ENCODE peak calls at places on chromosomes 16 and 17, in four cellular contexts. G is HFFc6; V is RWPE1; K is CD8-positive, alpha-beta T cell. D is an unnamed sample.

GRCh38 chr17:53649201-53649600 is 173.5 kb upstream of the KIF2B start:
- DNase-seq in G (no peak), V (no peak), K (no peak), D (no peak)

GRCh38 chr17:82772026-82772425 is 20.2 kb downstream of the TBCD start:
- DNase-seq in G (peak), V (peak), K (no peak), D (peak)

GRCh38 chr17:81219476-81220180 is 3.1 kb downstream of the CEP131 start:
- DNase-seq in G (no peak), V (no peak), K (no peak), D (no peak)

GRCh38 chr17:60586288-60586974 is 13.6 kb upstream of the PPM1D start:
- DNase-seq in G (no peak), V (no peak), K (no peak), D (no peak)

GRCh38 chr17:17472333-17472920 is 4.4 kb upstream of the MED9 start:
- DNase-seq in G (no peak), V (no peak), K (no peak), D (no peak)

GRCh38 chr16:70770968-70771552 is 29.9 kb downstream of the VAC14 start:
- DNase-seq in G (peak), V (peak), K (peak), D (peak)

GRCh38 chr17:30291571-30292489 is at the start of gene BLMH:
- DNase-seq in G (peak), V (peak), K (peak), D (peak)

GRCh38 chr16:85735946-85736345 is 14.9 kb downstream of the C16orf74 start:
- DNase-seq in G (no peak), V (no peak), K (no peak), D (no peak)

GRCh38 chr17:38604479-38605229 is 1.1 kb downstream of the SRCIN1 start:
- DNase-seq in G (no peak), V (no peak), K (no peak), D (peak)

GRCh38 chr17:75129576-75129975 is 2.0 kb downstream of the NT5C start:
- DNase-seq in G (no peak), V (no peak), K (no peak), D (no peak)

GRCh38 chr16:88762941-88763340 is 22.1 kb downstream of the PIEZO1 start:
- DNase-seq in G (no peak), V (no peak), K (no peak), D (no peak)

GRCh38 chr16:24999088-24999670 is 16.0 kb downstream of the ARHGAP17 start:
- DNase-seq in G (no peak), V (no peak), K (no peak), D (no peak)

GRCh38 chr17:78192616-78193015 is 5.5 kb downstream of the AFMID start:
- DNase-seq in G (no peak), V (no peak), K (no peak), D (no peak)

GRCh38 chr17:9071016-9071415 is 49.7 kb downstream of the NTN1 start:
- DNase-seq in G (no peak), V (no peak), K (no peak), D (no peak)

GRCh38 chr17:74055508-74056160 is 147.8 kb upstream of the RPL38 start:
- DNase-seq in G (no peak), V (no peak), K (no peak), D (no peak)

GRCh38 chr17:40937384-40937819 is at the start of gene KRT23:
- DNase-seq in G (no peak), V (no peak), K (no peak), D (peak)

GRCh38 chr17:51372345-51373004 is 112.1 kb downstream of the UTP18 start:
- DNase-seq in G (peak), V (peak), K (no peak), D (peak)

GRCh38 chr17:82830249-82830661 is 9.6 kb downstream of the ZNF750 start:
- DNase-seq in G (no peak), V (no peak), K (no peak), D (no peak)

GRCh38 chr17:61064087-61064951 is 335.3 kb upstream of the TBX2 start:
- DNase-seq in G (no peak), V (no peak), K (no peak), D (no peak)

GRCh38 chr17:57735707-57736106 is 9.4 kb downstream of the CCDC182 start:
- DNase-seq in G (no peak), V (peak), K (no peak), D (peak)

GRCh38 chr17:20266806-20267458 is 200.4 kb downstream of the LGALS9B start:
- DNase-seq in G (no peak), V (peak), K (no peak), D (no peak)

GRCh38 chr17:81025065-81025751 is 9.7 kb upstream of the BAIAP2 start:
- DNase-seq in G (no peak), V (no peak), K (no peak), D (no peak)

GRCh38 chr17:8588877-8589276 is 41.6 kb downstream of the MYH10 start:
- DNase-seq in G (no peak), V (no peak), K (no peak), D (no peak)

GRCh38 chr17:55770220-55770870 is 19.5 kb downstream of the PCTP start:
- DNase-seq in G (peak), V (peak), K (no peak), D (no peak)

GRCh38 chr16:35631261-35631945 is 2172.0 kb downstream of the TP53TG3F start:
- DNase-seq in G (no peak), V (no peak), K (no peak), D (no peak)

GRCh38 chr16:14325921-14326401 is 254.8 kb downstream of the MRTFB start:
- DNase-seq in G (no peak), V (no peak), K (no peak), D (no peak)

GRCh38 chr16:87550510-87550961 is 51.8 kb upstream of the JPH3 start:
- DNase-seq in G (no peak), V (peak), K (peak), D (peak)

GRCh38 chr16:75048051-75048450 is 49.2 kb downstream of the ZNRF1 start:
- DNase-seq in G (no peak), V (no peak), K (no peak), D (no peak)

GRCh38 chr17:40062347-40063033 is at the start of gene THRA:
- DNase-seq in G (no peak), V (peak), K (peak), D (peak)

GRCh38 chr16:49986351-49987124 is 38.5 kb upstream of the CNEP1R1 start:
- DNase-seq in G (no peak), V (no peak), K (no peak), D (peak)

GRCh38 chr16:75732871-75733270 is 6.6 kb upstream of the CPHXL start:
- DNase-seq in G (no peak), V (no peak), K (no peak), D (no peak)

GRCh38 chr17:69331746-69332145 is 4.8 kb upstream of the ABCA5 start:
- DNase-seq in G (no peak), V (no peak), K (no peak), D (no peak)

GRCh38 chr17:49341356-49341755 is 20.7 kb downstream of the ZNF652 start:
- DNase-seq in G (no peak), V (no peak), K (no peak), D (no peak)
- TF ChIP-seq CTCF in G (no peak), V (no peak), K (no peak), D (no peak)

GRCh38 chr16:54937673-54938350 is 7.1 kb downstream of the IRX5 start:
- DNase-seq in G (no peak), V (no peak), K (no peak), D (no peak)

GRCh38 chr16:54935411-54936085 is 4.9 kb downstream of the IRX5 start:
- DNase-seq in G (no peak), V (no peak), K (no peak), D (no peak)

GRCh38 chr16:54938351-54939346 is 8.0 kb downstream of the IRX5 start:
- DNase-seq in G (no peak), V (no peak), K (no peak), D (no peak)

GRCh38 chr16:54936086-54936978 is 5.7 kb downstream of the IRX5 start:
- DNase-seq in G (peak), V (no peak), K (no peak), D (no peak)

DNA sequence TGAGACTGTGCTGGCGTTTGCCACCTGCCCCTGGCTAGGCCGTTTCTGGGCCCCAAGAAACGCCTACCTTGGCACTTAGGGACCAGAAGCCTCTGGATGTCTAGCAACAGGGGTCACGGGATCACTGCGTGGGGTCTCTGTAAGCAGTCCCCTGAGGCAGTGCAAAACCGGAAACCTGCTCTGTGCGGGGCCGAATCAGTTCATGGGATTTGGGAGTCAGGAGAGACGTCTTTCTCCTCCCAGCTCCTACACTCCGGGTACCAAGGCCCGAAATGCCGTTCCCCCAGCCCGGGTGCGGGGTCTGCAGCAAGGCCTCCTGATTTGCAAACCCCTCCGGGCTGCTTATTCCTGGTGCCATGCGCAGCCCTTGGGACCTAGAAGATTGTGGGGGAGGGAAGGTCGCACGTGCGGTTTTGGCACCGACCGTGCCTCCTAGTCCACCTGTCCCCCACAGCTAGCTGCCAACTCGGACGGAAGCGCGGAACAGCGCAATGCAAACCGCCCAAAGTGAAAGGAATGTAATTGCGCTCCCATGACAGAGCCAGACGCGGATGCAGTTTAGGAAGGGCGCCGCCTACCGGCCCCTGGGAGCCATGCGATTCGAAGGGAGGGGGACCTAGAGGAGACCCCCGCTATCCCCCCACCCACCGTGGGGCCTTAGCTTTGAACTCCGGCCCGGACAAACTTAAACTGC is 6.5 kb downstream of the IRX5 start:
- DNase-seq in G (peak), V (no peak), K (no peak), D (no peak)
- TF ChIP-seq CTCF in G (peak), V (peak), K (no peak), D (no peak)

GRCh38 chr17:48542956-48543853 is 1.7 kb downstream of the HOXB2 start:
- DNase-seq in G (no peak), V (no peak), K (peak), D (peak)
- TF ChIP-seq CTCF in G (no peak), V (peak), K (no peak), D (no peak)

GRCh38 chr17:2336215-2337151 is at the start of gene TSR1:
- DNase-seq in G (peak), V (peak), K (peak), D (peak)
- TF ChIP-seq CTCF in G (peak), V (peak), K (peak), D (no peak)

DNA sequence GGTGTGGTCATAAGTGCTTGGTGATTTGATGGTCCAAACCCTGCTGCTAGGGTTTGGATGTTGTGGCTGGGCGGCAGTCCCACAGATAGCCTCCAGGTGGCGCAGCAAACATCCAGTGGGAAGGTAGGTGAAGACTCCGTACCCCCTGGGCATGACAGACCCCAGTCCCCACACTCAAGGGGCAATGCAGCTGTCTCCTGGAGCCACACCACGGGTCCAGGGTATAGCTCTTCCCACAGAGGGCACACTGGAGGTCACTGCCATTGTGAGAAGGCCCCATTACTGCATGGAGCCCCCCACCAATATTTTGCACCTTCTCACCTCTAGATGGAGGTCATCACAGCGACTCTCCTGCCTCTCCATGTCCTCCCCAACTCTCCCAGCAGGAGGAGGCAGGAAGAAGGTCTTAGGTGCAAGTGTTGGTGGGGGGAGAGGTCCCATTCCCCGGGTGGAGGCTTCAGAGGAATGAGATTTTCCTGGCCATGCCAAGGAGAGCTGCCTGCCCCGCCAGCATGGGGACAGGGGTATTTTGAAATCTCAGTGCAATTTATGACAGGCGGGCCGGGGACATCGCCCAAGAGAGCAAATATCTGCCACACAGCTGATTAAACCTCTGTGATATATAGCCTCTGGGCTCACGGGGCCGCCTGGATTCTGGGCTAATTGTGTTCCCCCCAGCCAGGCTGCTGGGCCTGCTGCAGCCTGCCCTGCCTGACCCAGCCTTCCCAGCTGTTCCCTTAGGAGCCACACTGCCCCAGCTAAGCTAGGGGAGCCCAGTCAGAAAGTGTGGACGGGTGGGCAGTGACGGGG is 17.2 kb upstream of the C17orf113 start:
- DNase-seq in G (peak), V (peak), K (peak), D (peak)
- TF ChIP-seq CTCF in G (peak), V (peak), K (peak), D (peak)

DNA sequence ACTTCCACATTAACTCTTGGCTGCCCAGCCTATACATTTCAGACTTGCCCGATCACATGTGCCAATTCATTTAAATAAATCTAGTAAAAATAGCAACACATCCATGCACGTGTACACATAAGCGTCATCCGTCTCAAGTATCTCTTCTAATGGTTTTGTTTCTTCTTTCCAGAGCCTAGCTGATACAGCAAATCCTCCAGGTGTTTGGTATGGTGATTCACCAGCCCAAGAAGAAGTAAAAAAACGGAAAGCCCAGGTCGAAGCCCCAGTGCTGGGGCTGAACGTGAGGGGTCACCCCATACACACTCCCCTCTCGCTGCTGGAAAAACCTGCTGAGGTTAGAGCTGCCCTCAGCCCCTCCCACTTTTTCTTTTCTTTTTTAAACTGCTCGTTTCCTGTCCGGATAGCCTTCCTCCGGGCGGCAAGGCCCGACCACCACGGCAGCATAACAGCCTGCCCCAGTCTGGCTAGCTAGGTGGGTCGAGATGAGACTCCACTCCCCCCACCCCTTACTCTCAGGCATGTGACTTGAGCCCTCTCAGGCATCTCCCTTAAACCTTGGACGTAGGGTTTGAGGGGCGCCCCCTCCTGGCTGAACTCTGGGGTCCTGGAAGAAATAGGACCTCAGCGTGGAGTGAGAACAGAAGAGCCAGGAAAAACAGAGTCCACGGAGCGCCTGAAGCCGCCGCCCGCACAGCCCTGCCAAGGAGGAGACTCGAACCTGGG is 13.9 kb upstream of the OR1F1 start:
- DNase-seq in G (no peak), V (no peak), K (no peak), D (peak)
- TF ChIP-seq CTCF in G (peak), V (no peak), K (no peak), D (peak)

GRCh38 chr17:50078430-50078829 is 16.7 kb upstream of the PDK2 start:
- DNase-seq in G (no peak), V (no peak), K (no peak), D (no peak)

GRCh38 chr17:50081757-50082156 is 13.4 kb upstream of the PDK2 start:
- DNase-seq in G (no peak), V (no peak), K (no peak), D (no peak)

GRCh38 chr17:50080096-50080480 is 15.1 kb upstream of the PDK2 start:
- DNase-seq in G (no peak), V (no peak), K (no peak), D (no peak)

GRCh38 chr17:50080827-50081226 is 14.3 kb upstream of the PDK2 start:
- DNase-seq in G (no peak), V (no peak), K (no peak), D (no peak)

GRCh38 chr17:50079334-50080095 is 15.6 kb upstream of the PDK2 start:
- DNase-seq in G (peak), V (no peak), K (no peak), D (peak)
- TF ChIP-seq CTCF in G (peak), V (peak), K (no peak), D (peak)

GRCh38 chr16:53692146-53692545 is 11.5 kb downstream of the RPGRIP1L start:
- DNase-seq in G (no peak), V (no peak), K (no peak), D (no peak)
- TF ChIP-seq CTCF in G (no peak), V (peak), K (no peak), D (no peak)

DNA sequence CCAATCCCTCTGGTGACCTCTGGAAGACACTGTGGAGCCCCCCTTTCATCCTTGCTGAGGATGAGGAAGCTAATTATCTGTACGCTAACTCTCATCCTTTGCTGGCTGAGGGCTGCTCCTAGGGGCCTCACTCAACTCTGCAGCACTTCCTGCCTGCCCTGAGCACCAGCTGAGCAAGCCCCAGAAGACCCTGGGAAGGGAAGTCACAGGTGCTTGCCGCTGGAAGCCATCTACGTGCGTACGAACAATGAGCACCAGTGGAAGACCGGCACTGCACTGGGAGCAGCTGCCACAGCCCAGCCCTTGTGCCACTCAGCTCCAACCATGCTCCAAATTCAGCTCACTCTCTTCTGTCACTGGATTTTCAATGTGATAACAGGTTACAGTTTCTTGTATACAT is 145.7 kb upstream of the CDH5 start:
- DNase-seq in G (no peak), V (no peak), K (no peak), D (no peak)
- TF ChIP-seq CTCF in G (no peak), V (no peak), K (no peak), D (no peak)

GRCh38 chr17:4593021-4593797 is 8.9 kb downstream of the SMTNL2 start:
- DNase-seq in G (no peak), V (no peak), K (no peak), D (no peak)

GRCh38 chr17:4591529-4591928 is 7.2 kb downstream of the SMTNL2 start:
- DNase-seq in G (peak), V (peak), K (no peak), D (no peak)

GRCh38 chr17:4592240-4593005 is 8.1 kb downstream of the SMTNL2 start:
- DNase-seq in G (no peak), V (no peak), K (no peak), D (no peak)

GRCh38 chr17:4596636-4597380 is 12.5 kb downstream of the SMTNL2 start:
- DNase-seq in G (no peak), V (no peak), K (no peak), D (no peak)

GRCh38 chr17:4594406-4595349 is 10.3 kb downstream of the SMTNL2 start:
- DNase-seq in G (no peak), V (no peak), K (peak), D (peak)
- TF ChIP-seq CTCF in G (no peak), V (no peak), K (peak), D (no peak)

D was measured in Calu3.